ENCODE peak calls at places on chromosome 4, in four cellular contexts. One of them, this sample, is unnamed.

GRCh38 chr4:83850435-83850834 is 314.5 kb downstream of the GPAT3 start:
- DNase-seq in GM06990: no peak
- DNase-seq in fibroblast of mammary gland: peak
- DNase-seq in PC-3: peak
- DNase-seq in this sample: peak

GRCh38 chr4:107931775-107932321 is 499 bp downstream of the CYP2U1 start:
- DNase-seq in fibroblast of mammary gland: no peak
- DNase-seq in PC-3: no peak
- DNase-seq in GM06990: peak
- DNase-seq in this sample: no peak

GRCh38 chr4:8224596-8225289 is 25.7 kb downstream of the SH3TC1 start:
- DNase-seq in GM06990: no peak
- DNase-seq in fibroblast of mammary gland: no peak
- DNase-seq in PC-3: no peak
- DNase-seq in this sample: no peak

GRCh38 chr4:10098770-10099139 is 17.8 kb downstream of the WDR1 start:
- DNase-seq in PC-3: peak
- DNase-seq in GM06990: no peak
- DNase-seq in fibroblast of mammary gland: peak
- DNase-seq in this sample: peak

GRCh38 chr4:184237612-184238011 is 19.9 kb upstream of the ENPP6 start:
- DNase-seq in fibroblast of mammary gland: peak
- DNase-seq in GM06990: no peak
- DNase-seq in PC-3: no peak
- DNase-seq in this sample: no peak

GRCh38 chr4:7625073-7625472 is 190.3 kb upstream of the PSAPL1 start:
- DNase-seq in GM06990: no peak
- DNase-seq in fibroblast of mammary gland: peak
- DNase-seq in PC-3: peak
- DNase-seq in this sample: peak

GRCh38 chr4:70531981-70532380 is 13.6 kb downstream of the AMTN start:
- DNase-seq in fibroblast of mammary gland: no peak
- DNase-seq in GM06990: no peak
- DNase-seq in PC-3: peak
- DNase-seq in this sample: no peak

GRCh38 chr4:99711657-99712056 is 54.0 kb upstream of the C4orf54 start:
- DNase-seq in GM06990: no peak
- DNase-seq in PC-3: no peak
- DNase-seq in fibroblast of mammary gland: no peak
- DNase-seq in this sample: no peak

GRCh38 chr4:1039493-1040343 is 28.3 kb downstream of the FGFRL1 start:
- DNase-seq in fibroblast of mammary gland: peak
- DNase-seq in GM06990: no peak
- DNase-seq in PC-3: peak
- DNase-seq in this sample: peak

GRCh38 chr4:61938250-61938846 is 738.2 kb downstream of the ADGRL3 start:
- DNase-seq in GM06990: no peak
- DNase-seq in fibroblast of mammary gland: no peak
- DNase-seq in PC-3: no peak
- DNase-seq in this sample: no peak

GRCh38 chr4:7428261-7429068 is 6.3 kb downstream of the PSAPL1 start:
- DNase-seq in PC-3: no peak
- DNase-seq in fibroblast of mammary gland: no peak
- DNase-seq in GM06990: no peak
- DNase-seq in this sample: no peak

GRCh38 chr4:2141022-2141761 is 82.1 kb downstream of the NAT8L start:
- DNase-seq in fibroblast of mammary gland: no peak
- DNase-seq in GM06990: no peak
- DNase-seq in PC-3: no peak
- DNase-seq in this sample: no peak

GRCh38 chr4:77010841-77011354 is 61.3 kb downstream of the SEPTIN11 start:
- DNase-seq in PC-3: peak
- DNase-seq in GM06990: no peak
- DNase-seq in fibroblast of mammary gland: peak
- DNase-seq in this sample: peak

GRCh38 chr4:5746829-5747745 is 36.1 kb downstream of the EVC start:
- DNase-seq in PC-3: peak
- DNase-seq in fibroblast of mammary gland: peak
- DNase-seq in GM06990: no peak
- DNase-seq in this sample: peak

GRCh38 chr4:98522603-98523395 is 135.6 kb downstream of the TSPAN5 start:
- DNase-seq in PC-3: peak
- DNase-seq in GM06990: no peak
- DNase-seq in fibroblast of mammary gland: peak
- DNase-seq in this sample: peak

GRCh38 chr4:52096048-52096447 is 44.9 kb downstream of the SPATA18 start:
- DNase-seq in fibroblast of mammary gland: peak
- DNase-seq in GM06990: no peak
- DNase-seq in PC-3: peak
- DNase-seq in this sample: no peak

GRCh38 chr4:161948026-161948770 is 215.6 kb downstream of the FSTL5 start:
- DNase-seq in GM06990: no peak
- DNase-seq in fibroblast of mammary gland: no peak
- DNase-seq in PC-3: no peak
- DNase-seq in this sample: no peak

GRCh38 chr4:118389731-118390520 is 37.1 kb upstream of the PRSS12 start:
- DNase-seq in GM06990: no peak
- DNase-seq in fibroblast of mammary gland: no peak
- DNase-seq in PC-3: peak
- DNase-seq in this sample: no peak

DNA sequence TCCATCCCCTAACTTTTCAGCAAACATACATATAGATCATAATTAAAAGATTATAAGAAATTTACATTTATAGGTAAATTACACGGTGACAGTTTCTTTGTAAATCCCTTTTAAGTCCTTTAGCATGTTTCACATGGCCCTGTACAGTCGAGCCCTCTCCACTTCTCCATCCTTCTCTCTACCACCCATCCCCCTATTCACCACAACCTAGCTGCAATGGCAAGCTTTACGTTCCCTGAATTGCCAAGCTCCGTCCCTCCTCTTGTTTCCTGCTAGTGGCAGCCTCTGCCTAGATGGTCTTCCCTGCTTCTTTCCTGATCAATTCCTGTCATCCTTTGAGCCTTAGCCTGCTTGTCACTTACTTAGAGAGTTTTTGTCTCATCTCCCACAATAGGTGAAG is 116.2 kb downstream of the TMA16 start:
- DNase-seq in PC-3: no peak
- DNase-seq in fibroblast of mammary gland: no peak
- DNase-seq in GM06990: no peak
- DNase-seq in this sample: no peak
- H3K4me3 ChIP-seq in PC-3: no peak
- H3K4me3 ChIP-seq in fibroblast of mammary gland: no peak
- H3K4me3 ChIP-seq in GM06990: no peak
- H3K4me3 ChIP-seq in this sample: no peak

DNA sequence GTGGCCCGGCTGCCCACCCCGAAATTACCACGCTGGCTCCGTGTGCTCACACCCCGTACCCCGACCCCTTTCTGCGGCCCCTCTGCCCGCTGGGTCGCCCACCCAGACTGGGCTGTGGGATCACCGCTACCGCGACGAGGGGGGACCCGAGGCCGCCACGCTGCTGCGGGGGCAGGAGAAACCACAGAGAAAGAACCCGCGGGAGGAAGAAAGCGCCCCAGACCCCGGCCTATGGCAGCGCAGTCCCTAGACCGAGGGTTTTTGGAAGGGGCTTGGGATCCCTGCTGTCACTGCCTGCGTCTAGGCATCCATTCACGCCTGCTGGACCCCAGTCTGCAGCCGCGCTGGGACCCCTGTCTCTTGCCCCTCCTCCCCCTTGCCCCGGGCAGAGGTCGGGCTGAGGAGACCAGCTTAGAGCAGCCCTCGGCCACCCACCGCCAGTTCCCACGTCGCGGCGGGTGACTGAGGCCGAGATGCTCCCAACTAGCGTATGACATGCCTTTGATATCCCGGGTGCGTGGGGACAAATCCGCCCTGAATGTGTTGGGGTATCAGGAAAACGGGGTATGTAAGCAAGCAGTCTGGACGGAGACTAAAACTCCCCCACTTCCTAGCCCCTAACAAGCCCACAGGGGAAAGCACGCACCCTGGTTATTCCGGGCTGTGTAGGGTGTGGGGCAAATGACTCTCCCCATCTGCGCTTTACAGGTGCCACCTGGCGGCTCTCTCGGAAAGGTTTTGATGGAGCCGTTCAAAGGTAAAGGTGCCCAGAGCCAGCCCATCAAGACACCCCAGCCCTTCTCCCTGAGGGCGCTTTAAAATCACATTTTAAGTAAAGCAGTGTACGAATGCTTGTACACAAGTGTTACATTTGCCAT is 867 bp upstream of the INPP4B start:
- DNase-seq in PC-3: peak
- DNase-seq in fibroblast of mammary gland: no peak
- DNase-seq in GM06990: peak
- DNase-seq in this sample: peak
- TF ChIP-seq CTCF in PC-3: peak
- TF ChIP-seq CTCF in fibroblast of mammary gland: peak
- TF ChIP-seq CTCF in GM06990: peak
- TF ChIP-seq CTCF in this sample: peak

GRCh38 chr4:173332021-173332487 is 2.1 kb downstream of the HMGB2 start:
- DNase-seq in GM06990: no peak
- DNase-seq in PC-3: no peak
- DNase-seq in fibroblast of mammary gland: peak
- DNase-seq in this sample: no peak
- H3K4me3 ChIP-seq in GM06990: peak
- H3K4me3 ChIP-seq in PC-3: peak
- H3K4me3 ChIP-seq in fibroblast of mammary gland: peak
- H3K4me3 ChIP-seq in this sample: peak

GRCh38 chr4:111136438-111136837 is 513.6 kb upstream of the PITX2 start:
- DNase-seq in PC-3: peak
- DNase-seq in GM06990: no peak
- DNase-seq in fibroblast of mammary gland: peak
- DNase-seq in this sample: peak
- TF ChIP-seq CTCF in PC-3: peak
- TF ChIP-seq CTCF in GM06990: peak
- TF ChIP-seq CTCF in fibroblast of mammary gland: peak
- TF ChIP-seq CTCF in this sample: peak

DNA sequence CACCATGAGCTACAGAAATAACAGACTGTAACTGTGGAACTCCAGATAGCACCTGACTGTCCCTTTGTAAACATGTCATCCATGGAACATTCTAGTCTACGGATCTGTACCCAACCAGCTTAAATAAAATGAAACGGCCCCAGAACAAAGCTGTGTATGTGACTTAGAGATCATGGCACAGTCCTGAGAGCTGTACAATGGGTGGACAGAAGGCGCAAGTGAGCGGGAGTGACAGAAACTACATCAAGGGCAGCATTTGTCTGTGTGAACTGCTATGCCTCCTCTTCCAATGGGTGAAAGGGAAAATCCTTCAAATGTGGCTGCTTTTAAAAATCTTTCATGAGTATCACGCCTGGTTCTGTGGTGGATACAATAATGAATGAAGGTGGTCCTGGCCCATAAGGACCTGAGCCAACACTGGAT is 72.5 kb downstream of the FAT1 start:
- DNase-seq in PC-3: no peak
- DNase-seq in fibroblast of mammary gland: no peak
- DNase-seq in GM06990: no peak
- DNase-seq in this sample: no peak
- H3K4me3 ChIP-seq in PC-3: no peak
- H3K4me3 ChIP-seq in fibroblast of mammary gland: no peak
- H3K4me3 ChIP-seq in GM06990: no peak
- H3K4me3 ChIP-seq in this sample: peak

GRCh38 chr4:176635372-176636261 is 157.1 kb downstream of the VEGFC start:
- DNase-seq in fibroblast of mammary gland: peak
- DNase-seq in PC-3: peak
- DNase-seq in GM06990: no peak
- DNase-seq in this sample: peak
- TF ChIP-seq CTCF in fibroblast of mammary gland: peak
- TF ChIP-seq CTCF in PC-3: no peak
- TF ChIP-seq CTCF in GM06990: no peak
- TF ChIP-seq CTCF in this sample: peak

GRCh38 chr4:138789796-138790195 is 225.8 kb upstream of the NOCT start:
- DNase-seq in PC-3: no peak
- DNase-seq in fibroblast of mammary gland: no peak
- DNase-seq in GM06990: no peak
- DNase-seq in this sample: no peak

GRCh38 chr4:138790993-138791392 is 224.6 kb upstream of the NOCT start:
- DNase-seq in fibroblast of mammary gland: no peak
- DNase-seq in PC-3: no peak
- DNase-seq in GM06990: no peak
- DNase-seq in this sample: no peak

GRCh38 chr4:138788857-138789256 is 226.7 kb upstream of the NOCT start:
- DNase-seq in fibroblast of mammary gland: no peak
- DNase-seq in GM06990: no peak
- DNase-seq in PC-3: no peak
- DNase-seq in this sample: no peak
- H3K4me3 ChIP-seq in fibroblast of mammary gland: no peak
- H3K4me3 ChIP-seq in GM06990: no peak
- H3K4me3 ChIP-seq in PC-3: no peak
- H3K4me3 ChIP-seq in this sample: no peak

GRCh38 chr4:115780268-115780667 is 666.8 kb upstream of the NDST4 start:
- DNase-seq in fibroblast of mammary gland: no peak
- DNase-seq in GM06990: no peak
- DNase-seq in PC-3: peak
- DNase-seq in this sample: no peak
- TF ChIP-seq CTCF in fibroblast of mammary gland: no peak
- TF ChIP-seq CTCF in GM06990: no peak
- TF ChIP-seq CTCF in PC-3: peak
- TF ChIP-seq CTCF in this sample: no peak

GRCh38 chr4:104424368-104424921 is 70.2 kb downstream of the CXXC4 start:
- DNase-seq in PC-3: no peak
- DNase-seq in GM06990: no peak
- DNase-seq in fibroblast of mammary gland: peak
- DNase-seq in this sample: no peak
- H3K4me3 ChIP-seq in PC-3: no peak
- H3K4me3 ChIP-seq in GM06990: no peak
- H3K4me3 ChIP-seq in fibroblast of mammary gland: peak
- H3K4me3 ChIP-seq in this sample: peak

This sample was measured in astrocyte of the spinal cord.